ENCODE peak calls at places on chromosomes 16 and 17, in six cellular contexts. One of them, this sample, is unnamed.
A peak's percentile ranks its signal among the peaks of the same experiment; 100 is the strongest.

GRCh38 chr17:27461192-27461859 is 5.1 kb downstream of the KSR1 start:
- DNase-seq in stimulated activated CD8-positive, alpha-beta memory T cell treated with anti-CD3 and anti-CD28 coated beads, Interleukin-15, amount 100 ng/mL, for 24 hours: no peak
- DNase-seq in skeletal muscle cell: no peak
- DNase-seq in posterior vena cava: peak; percentile 50
- DNase-seq in AG09319: no peak
- DNase-seq in H54: no peak
- DNase-seq in this sample: no peak

GRCh38 chr17:48832491-48832890 is 1.7 kb downstream of the CALCOCO2 start:
- DNase-seq in skeletal muscle cell: no peak
- DNase-seq in AG09319: no peak
- DNase-seq in stimulated activated CD8-positive, alpha-beta memory T cell treated with anti-CD3 and anti-CD28 coated beads, Interleukin-15, amount 100 ng/mL, for 24 hours: no peak
- DNase-seq in H54: no peak
- DNase-seq in posterior vena cava: no peak
- DNase-seq in this sample: no peak

GRCh38 chr16:23974223-23974622 is 138.4 kb downstream of the PRKCB start:
- DNase-seq in posterior vena cava: no peak
- DNase-seq in stimulated activated CD8-positive, alpha-beta memory T cell treated with anti-CD3 and anti-CD28 coated beads, Interleukin-15, amount 100 ng/mL, for 24 hours: no peak
- DNase-seq in skeletal muscle cell: no peak
- DNase-seq in AG09319: no peak
- DNase-seq in H54: no peak
- DNase-seq in this sample: no peak

GRCh38 chr16:70394853-70395252 is 44.0 kb downstream of the ST3GAL2 start:
- DNase-seq in skeletal muscle cell: no peak
- DNase-seq in H54: no peak
- DNase-seq in posterior vena cava: no peak
- DNase-seq in stimulated activated CD8-positive, alpha-beta memory T cell treated with anti-CD3 and anti-CD28 coated beads, Interleukin-15, amount 100 ng/mL, for 24 hours: no peak
- DNase-seq in AG09319: no peak
- DNase-seq in this sample: no peak

GRCh38 chr16:10575506-10576130 is 4.8 kb downstream of the EMP2 start:
- DNase-seq in stimulated activated CD8-positive, alpha-beta memory T cell treated with anti-CD3 and anti-CD28 coated beads, Interleukin-15, amount 100 ng/mL, for 24 hours: no peak
- DNase-seq in skeletal muscle cell: no peak
- DNase-seq in AG09319: no peak
- DNase-seq in H54: no peak
- DNase-seq in posterior vena cava: no peak
- DNase-seq in this sample: no peak

GRCh38 chr16:24041834-24042631 is 206.2 kb downstream of the PRKCB start:
- DNase-seq in H54: peak; percentile 72
- DNase-seq in posterior vena cava: no peak
- DNase-seq in AG09319: peak; percentile 0
- DNase-seq in skeletal muscle cell: no peak
- DNase-seq in stimulated activated CD8-positive, alpha-beta memory T cell treated with anti-CD3 and anti-CD28 coated beads, Interleukin-15, amount 100 ng/mL, for 24 hours: peak; percentile 65
- DNase-seq in this sample: peak; percentile 2

GRCh38 chr17:39536468-39536867 is 71.3 kb downstream of the NEUROD2 start:
- DNase-seq in stimulated activated CD8-positive, alpha-beta memory T cell treated with anti-CD3 and anti-CD28 coated beads, Interleukin-15, amount 100 ng/mL, for 24 hours: no peak
- DNase-seq in skeletal muscle cell: no peak
- DNase-seq in H54: no peak
- DNase-seq in AG09319: no peak
- DNase-seq in posterior vena cava: no peak
- DNase-seq in this sample: no peak

GRCh38 chr16:47054306-47054705 is 80.8 kb upstream of the DNAJA2 start:
- DNase-seq in H54: no peak
- DNase-seq in AG09319: no peak
- DNase-seq in stimulated activated CD8-positive, alpha-beta memory T cell treated with anti-CD3 and anti-CD28 coated beads, Interleukin-15, amount 100 ng/mL, for 24 hours: no peak
- DNase-seq in skeletal muscle cell: no peak
- DNase-seq in posterior vena cava: peak; percentile 38
- DNase-seq in this sample: no peak

GRCh38 chr17:71975998-71976649 is 144.7 kb upstream of the SOX9 start:
- DNase-seq in H54: peak; percentile 91
- DNase-seq in stimulated activated CD8-positive, alpha-beta memory T cell treated with anti-CD3 and anti-CD28 coated beads, Interleukin-15, amount 100 ng/mL, for 24 hours: no peak
- DNase-seq in AG09319: peak; percentile 96
- DNase-seq in skeletal muscle cell: peak; percentile 89
- DNase-seq in posterior vena cava: peak; percentile 95
- DNase-seq in this sample: peak; percentile 62

This sample was measured in retinal pigment epithelial cell.